ENCODE peak calls at places on chromosome 10, in six cellular contexts. Q, S, O, G, J and N are unnamed samples. For H3K4me1 and H3K9me3, the result is how much of the 10 kb centered on the place peaks cover.

GRCh38 chr10:119479048-119479394 is 63.5 kb downstream of the RGS10 start:
- DNase-seq in S (no peak), Q (no peak), G (no peak), O (no peak), J (no peak), N (no peak)

GRCh38 chr10:43055217-43055616 is 21.7 kb upstream of the RET start:
- DNase-seq in S (no peak), Q (no peak), G (no peak), O (no peak), J (no peak), N (peak)

GRCh38 chr10:17872191-17873091 is 63.3 kb downstream of the MRC1 start:
- DNase-seq in J (no peak), Q (no peak), O (peak), S (no peak), G (no peak), N (no peak)

GRCh38 chr10:22475857-22476600 is 130.7 kb downstream of the SPAG6 start:
- DNase-seq in G (peak), J (no peak), S (no peak), Q (peak), O (peak), N (no peak)

GRCh38 chr10:56622335-56622973 is 261.4 kb upstream of the ZWINT start:
- DNase-seq in Q (no peak), J (no peak), G (no peak), O (no peak), S (no peak), N (no peak)

GRCh38 chr10:126684171-126684745 is 13.8 kb upstream of the C10orf90 start:
- DNase-seq in J (no peak), Q (no peak), O (no peak), S (no peak), G (no peak), N (no peak)

GRCh38 chr10:71339796-71340589 is 20.9 kb downstream of the SLC29A3 start:
- DNase-seq in J (no peak), O (peak), G (no peak), S (no peak), Q (no peak), N (no peak)

GRCh38 chr10:30823651-30824050 is 194.1 kb upstream of the LYZL2 start:
- DNase-seq in Q (peak), J (no peak), S (peak), O (no peak), G (no peak), N (no peak)

GRCh38 chr10:94496010-94496409 is 49.6 kb upstream of the HELLS start:
- DNase-seq in S (no peak), J (no peak), G (no peak), O (no peak), Q (no peak), N (no peak)

GRCh38 chr10:122725768-122726167 is 26.1 kb upstream of the C10orf120 start:
- DNase-seq in Q (no peak), J (no peak), S (no peak), G (no peak), O (peak), N (no peak)

GRCh38 chr10:8586504-8586903 is 532.0 kb downstream of the GATA3 start:
- DNase-seq in G (no peak), Q (no peak), J (no peak), O (no peak), S (no peak), N (no peak)

GRCh38 chr10:61451357-61451756 is 1.8 kb downstream of the TMEM26 start:
- DNase-seq in G (no peak), Q (no peak), S (no peak), O (no peak), J (no peak), N (no peak)

GRCh38 chr10:7365029-7365750 is 45.6 kb downstream of the SFMBT2 start:
- DNase-seq in O (no peak), Q (no peak), J (no peak), G (no peak), S (no peak), N (no peak)

GRCh38 chr10:133464582-133465031 is 10.9 kb downstream of the SCART1 start:
- DNase-seq in Q (no peak), J (peak), O (no peak), G (peak), S (no peak), N (no peak)

GRCh38 chr10:74799840-74800239 is 26.6 kb upstream of the KAT6B start:
- DNase-seq in J (no peak), O (peak), Q (no peak), G (no peak), S (no peak), N (no peak)

GRCh38 chr10:132461683-132462231 is 64.8 kb downstream of the PWWP2B start:
- DNase-seq in G (peak), O (no peak), Q (no peak), J (no peak), S (no peak), N (peak)

GRCh38 chr10:4719671-4720070 is 106.3 kb upstream of the AKR1E2 start:
- DNase-seq in J (no peak), G (no peak), Q (no peak), O (no peak), S (no peak), N (no peak)

GRCh38 chr10:6739530-6740174 is 159.6 kb upstream of the PRKCQ start:
- DNase-seq in S (no peak), J (no peak), O (no peak), Q (no peak), G (no peak), N (no peak)

GRCh38 chr10:92103376-92104084 is 180.0 kb downstream of the BTAF1 start:
- DNase-seq in O (no peak), S (no peak), G (no peak), J (no peak), Q (no peak), N (no peak)

GRCh38 chr10:79322616-79323566 is 24.4 kb upstream of the PPIF start:
- DNase-seq in O (no peak), Q (no peak), J (peak), G (no peak), S (no peak), N (no peak)

GRCh38 chr10:132881186-132881920 is 61.0 kb downstream of the CFAP46 start:
- DNase-seq in S (peak), Q (no peak), G (peak), O (no peak), J (no peak), N (peak)

GRCh38 chr10:101158101-101159058 is 27.3 kb downstream of the TLX1 start:
- DNase-seq in G (no peak), Q (no peak), J (no peak), O (no peak), S (no peak), N (no peak)

GRCh38 chr10:5924889-5925288 is 34.8 kb downstream of the FBH1 start:
- DNase-seq in G (no peak), O (no peak), Q (no peak), S (no peak), J (no peak), N (no peak)

GRCh38 chr10:111137012-111137411 is 60.2 kb downstream of the ADRA2A start:
- DNase-seq in O (peak), Q (no peak), J (no peak), G (no peak), S (no peak), N (no peak)

GRCh38 chr10:131128731-131129130 is 182.8 kb downstream of the TCERG1L start:
- DNase-seq in G (no peak), Q (no peak), S (no peak), J (no peak), O (no peak), N (no peak)

GRCh38 chr10:42988069-42988468 is 88.8 kb upstream of the RET start:
- DNase-seq in Q (no peak), G (peak), S (no peak), J (no peak), O (no peak), N (no peak)

GRCh38 chr10:132387723-132388210 is 9.2 kb upstream of the PWWP2B start:
- DNase-seq in G (peak), O (peak), J (peak), S (peak), Q (peak), N (peak)

GRCh38 chr10:119026301-119027110 is 3.0 kb upstream of the NANOS1 start:
- DNase-seq in O (no peak), S (no peak), G (no peak), J (no peak), Q (no peak), N (no peak)

GRCh38 chr10:71728218-71728737 is 8.7 kb upstream of the C10orf105 start:
- DNase-seq in J (no peak), O (no peak), G (no peak), Q (no peak), S (no peak), N (no peak)

GRCh38 chr10:30029164-30029889 is 30.1 kb downstream of the JCAD start:
- DNase-seq in J (no peak), G (no peak), S (no peak), O (no peak), Q (no peak), N (no peak)

GRCh38 chr10:30434273-30435067 is 486 bp downstream of the MAP3K8 start:
- DNase-seq in O (peak), S (peak), Q (peak), J (peak), G (peak), N (peak)

GRCh38 chr10:6044060-6044459 is 18.1 kb downstream of the IL2RA start:
- DNase-seq in J (no peak), G (no peak), Q (no peak), S (no peak), O (no peak), N (no peak)

GRCh38 chr10:61822781-61823230 is 78.7 kb upstream of the ARID5B start:
- DNase-seq in S (no peak), J (no peak), O (no peak), G (no peak), Q (no peak), N (no peak)

GRCh38 chr10:75048669-75049098 is 62.8 kb upstream of the SAMD8 start:
- DNase-seq in O (no peak), G (no peak), J (no peak), Q (no peak), S (peak), N (no peak)

GRCh38 chr10:114042895-114043531 is 653 bp upstream of the ADRB1 start:
- DNase-seq in G (no peak), O (peak), S (peak), Q (peak), J (no peak), N (peak)

GRCh38 chr10:97713828-97714400 is 384 bp downstream of the MARVELD1 start:
- DNase-seq in O (peak), Q (peak), S (no peak), J (peak), G (peak), N (peak)

GRCh38 chr10:114023198-114023597 is 20.5 kb upstream of the ADRB1 start:
- DNase-seq in J (no peak), G (no peak), Q (no peak), S (no peak), O (no peak), N (no peak)

GRCh38 chr10:69752491-69752890 is 49.2 kb upstream of the COL13A1 start:
- DNase-seq in G (no peak), O (no peak), Q (no peak), S (no peak), J (no peak), N (no peak)

GRCh38 chr10:109899578-109900355 is 23.5 kb downstream of the XPNPEP1 start:
- DNase-seq in Q (no peak), S (no peak), O (no peak), G (no peak), J (no peak), N (no peak)

GRCh38 chr10:29495366-29495765 is 139.4 kb downstream of the SVIL start:
- DNase-seq in G (no peak), Q (no peak), S (no peak), O (no peak), J (no peak), N (no peak)

DNA sequence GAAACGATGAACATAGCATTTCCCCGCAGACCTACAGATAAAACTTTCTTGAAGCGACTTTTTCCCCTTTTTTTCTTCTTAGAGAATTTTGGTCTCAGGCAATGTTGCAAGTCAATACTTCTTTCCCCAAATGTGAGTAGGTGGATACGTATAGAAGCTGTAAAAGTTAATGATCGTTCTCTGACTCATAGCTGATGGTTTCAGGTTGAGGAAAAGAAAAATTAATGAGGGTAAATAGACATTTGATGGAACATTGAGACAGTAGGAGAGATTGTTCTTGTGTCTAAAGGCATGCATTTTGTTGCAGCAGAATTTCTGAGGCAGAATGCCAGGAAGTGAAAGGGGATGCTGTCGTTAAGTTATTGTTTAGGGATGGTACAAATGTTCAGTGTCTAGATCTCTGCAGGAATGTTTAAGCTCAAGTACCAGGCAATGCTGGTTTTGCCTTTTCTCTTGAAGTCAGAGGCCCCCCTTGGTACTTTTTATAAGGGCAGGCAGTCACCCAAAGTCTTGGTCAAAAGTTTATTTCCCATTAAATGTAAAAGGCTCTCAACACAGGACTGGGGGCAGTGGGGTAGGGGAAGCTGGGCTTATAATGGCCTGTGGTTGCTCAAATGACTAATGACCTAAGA is 9.3 kb downstream of the TCF7L2 start:
- DNase-seq in G (no peak), Q (no peak), S (no peak), O (peak), J (no peak), N (no peak)
- H3K4me1 ChIP-seq in G (under half), Q (half or more), S (under half), O (half or more), J (under half), N (half or more)

GRCh38 chr10:14879055-14879800 is 562 bp downstream of the SUV39H2 start:
- DNase-seq in Q (no peak), G (no peak), J (peak), O (no peak), S (no peak), N (peak)

GRCh38 chr10:14873090-14873760 is 5.4 kb upstream of the SUV39H2 start:
- DNase-seq in G (no peak), J (no peak), O (no peak), S (no peak), Q (no peak), N (no peak)

GRCh38 chr10:14878266-14879054 is at the start of gene SUV39H2:
- DNase-seq in G (peak), O (peak), Q (peak), S (peak), J (peak), N (peak)

GRCh38 chr10:14876764-14877163 is 1.9 kb upstream of the SUV39H2 start:
- DNase-seq in O (no peak), J (no peak), S (no peak), Q (no peak), G (no peak), N (no peak)

DNA sequence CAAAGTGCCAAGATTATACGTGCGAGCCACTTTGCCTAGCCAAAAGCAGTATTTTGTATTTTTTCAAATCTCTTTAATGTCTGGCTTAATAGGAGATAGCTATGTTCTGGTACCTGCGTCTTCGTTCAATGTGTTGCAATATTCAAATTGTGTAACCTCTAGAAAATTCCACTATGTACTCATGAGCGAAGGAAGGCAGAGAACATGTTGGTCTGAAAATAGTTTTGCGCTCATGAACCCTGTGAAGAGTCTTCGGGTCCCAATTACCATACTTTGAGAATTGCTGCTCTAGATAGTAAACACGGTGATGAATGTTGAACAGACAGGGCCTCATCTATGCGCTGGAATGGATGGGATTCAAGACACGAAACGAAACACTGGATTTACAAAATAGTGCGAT is 2.7 kb upstream of the SUV39H2 start:
- DNase-seq in S (no peak), O (no peak), Q (no peak), G (no peak), J (no peak), N (no peak)
- H3K27ac ChIP-seq in S (no peak), O (no peak), Q (peak), G (no peak), J (no peak), N (no peak)

DNA sequence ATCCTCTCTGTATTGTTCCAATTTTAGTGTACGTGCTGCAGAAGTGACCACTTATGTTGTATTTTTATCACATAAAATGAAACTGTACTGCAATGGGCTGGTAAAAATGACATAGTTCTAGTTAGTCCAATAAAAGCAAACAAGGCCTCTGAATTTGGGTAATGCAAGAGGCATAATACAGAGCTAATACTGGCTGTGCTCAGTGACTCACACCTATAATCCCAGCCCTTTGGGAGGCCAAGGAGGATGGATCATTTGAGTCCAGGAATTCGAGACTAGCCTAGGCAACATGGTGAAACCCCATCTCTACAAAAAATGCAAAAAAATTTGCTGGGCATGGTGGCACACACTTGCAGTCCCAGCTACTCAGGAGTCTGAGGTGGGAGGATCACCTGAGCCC is 70.2 kb downstream of the ABI1 start:
- DNase-seq in O (no peak), S (no peak), J (no peak), G (no peak), Q (no peak), N (no peak)
- H3K9me3 ChIP-seq in O (under half), S (under half), J (under half), G (under half), Q (under half), N (under half)

DNA sequence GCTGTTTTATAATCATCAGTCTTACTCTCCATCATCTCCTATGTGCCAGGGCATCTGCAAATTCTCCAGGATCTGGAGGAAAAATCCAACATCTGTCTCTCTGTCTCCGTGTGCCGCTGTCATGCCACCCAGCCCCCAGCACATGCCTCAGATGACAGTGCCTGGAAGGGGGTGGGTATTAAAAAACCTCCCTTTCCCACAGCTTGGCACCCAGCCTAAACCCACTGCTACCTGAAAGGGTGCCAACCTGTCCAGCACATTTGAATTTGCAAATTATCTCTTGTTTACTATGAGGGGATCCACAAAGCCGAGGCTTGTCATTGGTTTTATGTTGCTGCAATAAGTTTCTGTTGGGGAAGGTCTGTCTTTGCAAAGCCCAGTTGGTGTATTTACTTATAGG is 73.1 kb downstream of the EMX2 start:
- DNase-seq in O (no peak), J (no peak), Q (no peak), G (no peak), S (no peak), N (no peak)
- H3K4me1 ChIP-seq in O (under half), J (under half), Q (under half), G (under half), S (under half), N (under half)